ENCODE peak calls at places on chromosome 2, in six cellular contexts. K is stimulated activated CD4-positive, alpha-beta T cell treated with anti-CD3 and anti-CD28 coated beads, Interleukin-15, amount 100 ng/mL, for 24 hours; B is IMR-90; D is NCI-H1105 treated with DMSO at 0.1 percent for 48 hours; C is posterior cingulate gyrus; I is cardiac muscle cell. R is an unnamed sample.
A peak's percentile ranks its signal among the peaks of the same experiment; 100 is the strongest.

GRCh38 chr2:27171351-27171848 is 22.6 kb downstream of the TCF23 start:
- DNase-seq in K (no peak), B (no peak), D (no peak), C (no peak), I (no peak), R (no peak)

GRCh38 chr2:185473838-185474237 is 264.8 kb upstream of the FSIP2 start:
- DNase-seq in K (no peak), B (no peak), D (no peak), C (peak; percentile 61), I (no peak), R (no peak)

GRCh38 chr2:3986063-3986462 is 282.7 kb downstream of the DCDC2C start:
- DNase-seq in K (no peak), B (no peak), D (no peak), C (no peak), I (no peak), R (no peak)

GRCh38 chr2:28398101-28398834 is 5.6 kb downstream of the FOSL2 start:
- DNase-seq in K (peak; percentile 49), B (peak; percentile 74), D (no peak), C (peak; percentile 77), I (peak; percentile 77), R (no peak)

GRCh38 chr2:127551221-127551930 is 15.9 kb downstream of the MYO7B start:
- DNase-seq in K (no peak), B (no peak), D (no peak), C (no peak), I (no peak), R (no peak)

GRCh38 chr2:81266106-81266505 is 961.6 kb upstream of the LRRTM1 start:
- DNase-seq in K (no peak), B (no peak), D (no peak), C (no peak), I (peak; percentile 0), R (no peak)

GRCh38 chr2:195756218-195756941 is 99.4 kb downstream of the SLC39A10 start:
- DNase-seq in K (no peak), B (peak; percentile 45), D (no peak), C (no peak), I (no peak), R (no peak)

GRCh38 chr2:140880573-140880972 is 1250.2 kb downstream of the LRP1B start:
- DNase-seq in K (no peak), B (peak; percentile 91), D (no peak), C (no peak), I (no peak), R (no peak)

GRCh38 chr2:62711832-62712494 is 6.5 kb downstream of the EHBP1 start:
- DNase-seq in K (no peak), B (no peak), D (no peak), C (no peak), I (no peak), R (no peak)

GRCh38 chr2:210616074-210616473 is 59.7 kb downstream of the CPS1 start:
- DNase-seq in K (no peak), B (peak; percentile 10), D (no peak), C (no peak), I (no peak), R (no peak)

GRCh38 chr2:43276962-43277383 is 50.6 kb upstream of the ZFP36L2 start:
- DNase-seq in K (no peak), B (no peak), D (peak; percentile 23), C (no peak), I (peak; percentile 36), R (no peak)

GRCh38 chr2:231717281-231718180 is 9.2 kb downstream of the PTMA start:
- DNase-seq in K (peak; percentile 62), B (peak; percentile 76), D (no peak), C (peak; percentile 92), I (peak; percentile 25), R (peak; percentile 25)

GRCh38 chr2:54013996-54014395 is 43.2 kb upstream of the PSME4 start:
- DNase-seq in K (no peak), B (no peak), D (no peak), C (no peak), I (no peak), R (no peak)

GRCh38 chr2:65655000-65655399 is 222.6 kb upstream of the SPRED2 start:
- DNase-seq in K (no peak), B (no peak), D (peak; percentile 86), C (no peak), I (no peak), R (no peak)

GRCh38 chr2:41579811-41580210 is 468.0 kb upstream of the PKDCC start:
- DNase-seq in K (no peak), B (no peak), D (no peak), C (no peak), I (peak; percentile 17), R (no peak)

GRCh38 chr2:206442854-206443734 is at the start of gene ADAM23:
- DNase-seq in K (peak; percentile 68), B (peak; percentile 52), D (peak; percentile 70), C (peak; percentile 99), I (peak; percentile 38), R (peak; percentile 56)

GRCh38 chr2:36731941-36732700 is 35.6 kb downstream of the VIT start:
- DNase-seq in K (no peak), B (peak; percentile 30), D (no peak), C (no peak), I (peak; percentile 3), R (no peak)

GRCh38 chr2:1625281-1626001 is 118.9 kb downstream of the PXDN start:
- DNase-seq in K (no peak), B (peak; percentile 82), D (no peak), C (peak; percentile 89), I (peak; percentile 60), R (no peak)

GRCh38 chr2:184113691-184114403 is 484.5 kb upstream of the ZNF804A start:
- DNase-seq in K (no peak), B (no peak), D (no peak), C (no peak), I (no peak), R (no peak)

GRCh38 chr2:8089596-8089995 is 592.3 kb upstream of the ID2 start:
- DNase-seq in K (no peak), B (peak; percentile 90), D (no peak), C (no peak), I (peak; percentile 48), R (no peak)

GRCh38 chr2:287471-287885 is 413 bp downstream of the ALKAL2 start:
- DNase-seq in K (peak; percentile 26), B (peak; percentile 29), D (no peak), C (peak; percentile 88), I (peak; percentile 52), R (no peak)

GRCh38 chr2:127784965-127785518 is 25.9 kb downstream of the WDR33 start:
- DNase-seq in K (no peak), B (no peak), D (no peak), C (no peak), I (no peak), R (no peak)

GRCh38 chr2:55309441-55309840 is 40.4 kb upstream of the MTIF2 start:
- DNase-seq in K (no peak), B (peak; percentile 80), D (no peak), C (no peak), I (peak; percentile 68), R (no peak)

GRCh38 chr2:30165050-30165520 is 18.3 kb downstream of the YPEL5 start:
- DNase-seq in K (peak; percentile 62), B (peak; percentile 93), D (peak; percentile 86), C (no peak), I (peak; percentile 92), R (peak; percentile 69)